ENCODE peak calls at places on chromosomes 2 and 18, in seven cellular contexts. One of them, this sample, is unnamed.

GRCh38 chr18:76437011-76437410 is 58.0 kb downstream of the ZNF516 start:
- DNase-seq in upper lobe of right lung: no peak
- DNase-seq in cardiac fibroblast: no peak
- DNase-seq in stomach: no peak
- DNase-seq in cardiac muscle cell: no peak
- DNase-seq in CD8-positive, alpha-beta memory T cell: no peak
- DNase-seq in brain microvascular endothelial cell: no peak
- DNase-seq in this sample: no peak

GRCh38 chr2:65800998-65801397 is 368.6 kb upstream of the SPRED2 start:
- DNase-seq in upper lobe of right lung: no peak
- DNase-seq in cardiac fibroblast: no peak
- DNase-seq in stomach: peak; percentile 59
- DNase-seq in cardiac muscle cell: no peak
- DNase-seq in CD8-positive, alpha-beta memory T cell: no peak
- DNase-seq in brain microvascular endothelial cell: peak; percentile 12
- DNase-seq in this sample: peak; percentile 45

GRCh38 chr2:105287692-105288091 is 41.8 kb downstream of the TGFBRAP1 start:
- DNase-seq in upper lobe of right lung: no peak
- DNase-seq in cardiac fibroblast: peak; percentile 58
- DNase-seq in stomach: peak; percentile 61
- DNase-seq in cardiac muscle cell: peak; percentile 64
- DNase-seq in CD8-positive, alpha-beta memory T cell: no peak
- DNase-seq in brain microvascular endothelial cell: peak; percentile 30
- DNase-seq in this sample: peak; percentile 61

GRCh38 chr2:96175951-96176350 is 30.7 kb upstream of the DUSP2 start:
- DNase-seq in upper lobe of right lung: no peak
- DNase-seq in cardiac fibroblast: peak; percentile 76
- DNase-seq in stomach: no peak
- DNase-seq in cardiac muscle cell: no peak
- DNase-seq in CD8-positive, alpha-beta memory T cell: no peak
- DNase-seq in brain microvascular endothelial cell: peak; percentile 89
- DNase-seq in this sample: peak; percentile 23

GRCh38 chr2:45578056-45578843 is 32.8 kb downstream of the SRBD1 start:
- DNase-seq in upper lobe of right lung: no peak
- DNase-seq in cardiac fibroblast: peak; percentile 80
- DNase-seq in stomach: no peak
- DNase-seq in cardiac muscle cell: peak; percentile 21
- DNase-seq in CD8-positive, alpha-beta memory T cell: peak; percentile 23
- DNase-seq in brain microvascular endothelial cell: peak; percentile 54
- DNase-seq in this sample: peak; percentile 64

GRCh38 chr2:101540518-101540917 is 65.6 kb upstream of the RFX8 start:
- DNase-seq in upper lobe of right lung: no peak
- DNase-seq in cardiac fibroblast: peak; percentile 80
- DNase-seq in stomach: no peak
- DNase-seq in cardiac muscle cell: no peak
- DNase-seq in CD8-positive, alpha-beta memory T cell: no peak
- DNase-seq in brain microvascular endothelial cell: peak; percentile 33
- DNase-seq in this sample: peak; percentile 88

GRCh38 chr2:216741223-216741593 is 45.9 kb upstream of the IGFBP5 start:
- DNase-seq in upper lobe of right lung: no peak
- DNase-seq in cardiac fibroblast: no peak
- DNase-seq in stomach: no peak
- DNase-seq in cardiac muscle cell: no peak
- DNase-seq in CD8-positive, alpha-beta memory T cell: no peak
- DNase-seq in brain microvascular endothelial cell: no peak
- DNase-seq in this sample: no peak

GRCh38 chr2:201901770-201902169 is 95.4 kb downstream of the CDK15 start:
- DNase-seq in upper lobe of right lung: no peak
- DNase-seq in cardiac fibroblast: no peak
- DNase-seq in stomach: no peak
- DNase-seq in cardiac muscle cell: no peak
- DNase-seq in CD8-positive, alpha-beta memory T cell: no peak
- DNase-seq in brain microvascular endothelial cell: no peak
- DNase-seq in this sample: no peak

GRCh38 chr18:13568443-13569392 is 157.6 kb downstream of the FAM210A start:
- DNase-seq in upper lobe of right lung: no peak
- DNase-seq in cardiac fibroblast: no peak
- DNase-seq in stomach: no peak
- DNase-seq in cardiac muscle cell: no peak
- DNase-seq in CD8-positive, alpha-beta memory T cell: no peak
- DNase-seq in brain microvascular endothelial cell: no peak
- DNase-seq in this sample: no peak

GRCh38 chr2:152499411-152499810 is 164.4 kb downstream of the FMNL2 start:
- DNase-seq in upper lobe of right lung: no peak
- DNase-seq in cardiac fibroblast: no peak
- DNase-seq in stomach: no peak
- DNase-seq in cardiac muscle cell: no peak
- DNase-seq in CD8-positive, alpha-beta memory T cell: no peak
- DNase-seq in brain microvascular endothelial cell: no peak
- DNase-seq in this sample: peak; percentile 31

GRCh38 chr2:177031435-177032222 is 181.0 kb upstream of the HNRNPA3 start:
- DNase-seq in upper lobe of right lung: no peak
- DNase-seq in cardiac fibroblast: no peak
- DNase-seq in stomach: no peak
- DNase-seq in cardiac muscle cell: no peak
- DNase-seq in CD8-positive, alpha-beta memory T cell: no peak
- DNase-seq in brain microvascular endothelial cell: no peak
- DNase-seq in this sample: no peak

GRCh38 chr18:79334496-79335233 is 61.1 kb upstream of the NFATC1 start:
- DNase-seq in upper lobe of right lung: no peak
- DNase-seq in cardiac fibroblast: no peak
- DNase-seq in stomach: no peak
- DNase-seq in cardiac muscle cell: no peak
- DNase-seq in CD8-positive, alpha-beta memory T cell: no peak
- DNase-seq in brain microvascular endothelial cell: no peak
- DNase-seq in this sample: no peak

GRCh38 chr18:68041327-68041726 is 524.8 kb upstream of the DSEL start:
- DNase-seq in upper lobe of right lung: no peak
- DNase-seq in cardiac fibroblast: no peak
- DNase-seq in stomach: no peak
- DNase-seq in cardiac muscle cell: no peak
- DNase-seq in CD8-positive, alpha-beta memory T cell: no peak
- DNase-seq in brain microvascular endothelial cell: no peak
- DNase-seq in this sample: no peak

GRCh38 chr2:62713837-62714236 is 8.3 kb downstream of the EHBP1 start:
- DNase-seq in upper lobe of right lung: no peak
- DNase-seq in cardiac fibroblast: peak; percentile 28
- DNase-seq in stomach: no peak
- DNase-seq in cardiac muscle cell: no peak
- DNase-seq in CD8-positive, alpha-beta memory T cell: no peak
- DNase-seq in brain microvascular endothelial cell: no peak
- DNase-seq in this sample: no peak

GRCh38 chr2:206084870-206085741 is 868 bp downstream of the INO80D start:
- DNase-seq in upper lobe of right lung: peak; percentile 80
- DNase-seq in cardiac fibroblast: peak; percentile 22
- DNase-seq in stomach: peak; percentile 45
- DNase-seq in cardiac muscle cell: peak; percentile 66
- DNase-seq in CD8-positive, alpha-beta memory T cell: peak; percentile 66
- DNase-seq in brain microvascular endothelial cell: no peak
- DNase-seq in this sample: peak; percentile 36

GRCh38 chr2:179377296-179377695 is 112.7 kb upstream of the SESTD1 start:
- DNase-seq in upper lobe of right lung: no peak
- DNase-seq in cardiac fibroblast: peak; percentile 43
- DNase-seq in stomach: no peak
- DNase-seq in cardiac muscle cell: no peak
- DNase-seq in CD8-positive, alpha-beta memory T cell: no peak
- DNase-seq in brain microvascular endothelial cell: peak; percentile 2
- DNase-seq in this sample: peak; percentile 30

GRCh38 chr2:157327200-157327599 is 1.6 kb upstream of the ERMN start:
- DNase-seq in upper lobe of right lung: no peak
- DNase-seq in cardiac fibroblast: peak; percentile 16
- DNase-seq in stomach: no peak
- DNase-seq in cardiac muscle cell: no peak
- DNase-seq in CD8-positive, alpha-beta memory T cell: no peak
- DNase-seq in brain microvascular endothelial cell: no peak
- DNase-seq in this sample: no peak

GRCh38 chr18:59202258-59202820 is 17.6 kb upstream of the GRP start:
- DNase-seq in upper lobe of right lung: no peak
- DNase-seq in cardiac fibroblast: no peak
- DNase-seq in stomach: no peak
- DNase-seq in cardiac muscle cell: no peak
- DNase-seq in CD8-positive, alpha-beta memory T cell: no peak
- DNase-seq in brain microvascular endothelial cell: no peak
- DNase-seq in this sample: no peak

DNA sequence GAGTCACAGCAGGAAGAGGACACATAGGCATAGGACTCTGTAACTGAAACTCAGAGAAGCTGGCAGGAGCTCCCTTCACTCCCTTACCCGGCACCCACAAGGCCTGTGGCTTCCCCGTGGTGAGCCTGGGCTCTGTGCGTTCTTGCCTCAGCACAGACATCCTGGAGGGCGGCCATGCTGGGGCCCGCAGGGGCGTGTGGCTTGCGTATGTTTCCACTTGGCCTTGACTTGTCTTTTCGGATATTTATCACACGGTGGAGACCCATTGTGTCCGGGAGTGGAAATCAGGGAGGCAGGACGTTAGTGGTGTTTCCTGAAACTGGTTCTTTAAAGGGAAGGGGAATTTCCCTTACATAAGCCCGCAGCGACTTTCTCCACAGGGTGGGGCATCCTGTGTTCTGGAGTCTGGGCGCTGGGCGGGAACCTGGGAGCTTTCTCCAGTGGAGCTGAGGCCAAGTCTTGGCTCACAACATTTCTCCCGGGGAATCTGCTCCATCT is 49.9 kb upstream of the EML6 start:
- DNase-seq in upper lobe of right lung: peak; percentile 87
- DNase-seq in cardiac fibroblast: peak; percentile 91
- DNase-seq in stomach: peak; percentile 84
- DNase-seq in cardiac muscle cell: no peak
- DNase-seq in CD8-positive, alpha-beta memory T cell: no peak
- DNase-seq in brain microvascular endothelial cell: no peak
- DNase-seq in this sample: peak; percentile 76
- H3K4me3 ChIP-seq in upper lobe of right lung: peak overlapping the region; percentile 6
- H3K4me3 ChIP-seq in cardiac fibroblast: no peak overlapping the region
- H3K4me3 ChIP-seq in stomach: peak overlapping the region; percentile 27
- H3K4me3 ChIP-seq in cardiac muscle cell: no peak overlapping the region
- H3K4me3 ChIP-seq in CD8-positive, alpha-beta memory T cell: no peak overlapping the region
- H3K4me3 ChIP-seq in brain microvascular endothelial cell: no peak overlapping the region
- H3K4me3 ChIP-seq in this sample: no peak overlapping the region

GRCh38 chr2:153786016-153786415 is 85.7 kb upstream of the GALNT13 start:
- DNase-seq in upper lobe of right lung: no peak
- DNase-seq in cardiac fibroblast: no peak
- DNase-seq in stomach: no peak
- DNase-seq in cardiac muscle cell: no peak
- DNase-seq in CD8-positive, alpha-beta memory T cell: no peak
- DNase-seq in brain microvascular endothelial cell: no peak
- DNase-seq in this sample: no peak

DNA sequence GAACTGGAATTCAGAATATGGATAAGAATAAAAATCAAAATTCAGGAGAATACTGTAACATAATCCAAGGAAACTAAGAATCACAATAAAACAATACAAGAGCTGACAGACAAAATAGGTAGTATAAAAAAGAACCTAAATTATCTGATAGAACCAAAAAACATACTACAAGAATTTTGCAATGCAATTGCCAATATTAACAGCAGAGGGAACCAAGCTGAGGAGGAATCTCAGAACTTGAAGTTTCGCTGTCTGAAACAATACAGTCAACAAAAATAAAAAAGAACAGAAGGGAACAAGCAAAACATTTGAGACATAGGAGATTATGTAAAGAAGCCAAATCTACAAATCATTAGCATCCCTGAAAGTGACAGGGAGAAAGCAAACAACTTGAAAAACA is 84.1 kb upstream of the GALNT13 start:
- DNase-seq in upper lobe of right lung: no peak
- DNase-seq in cardiac fibroblast: no peak
- DNase-seq in stomach: no peak
- DNase-seq in cardiac muscle cell: no peak
- DNase-seq in CD8-positive, alpha-beta memory T cell: no peak
- DNase-seq in brain microvascular endothelial cell: no peak
- DNase-seq in this sample: no peak
- H3K4me3 ChIP-seq in upper lobe of right lung: no peak overlapping the region
- H3K4me3 ChIP-seq in cardiac fibroblast: no peak overlapping the region
- H3K4me3 ChIP-seq in stomach: no peak overlapping the region
- H3K4me3 ChIP-seq in cardiac muscle cell: no peak overlapping the region
- H3K4me3 ChIP-seq in CD8-positive, alpha-beta memory T cell: no peak overlapping the region
- H3K4me3 ChIP-seq in brain microvascular endothelial cell: no peak overlapping the region
- H3K4me3 ChIP-seq in this sample: no peak overlapping the region

GRCh38 chr2:28399289-28399688 is 6.6 kb downstream of the FOSL2 start:
- DNase-seq in upper lobe of right lung: no peak
- DNase-seq in cardiac fibroblast: no peak
- DNase-seq in stomach: no peak
- DNase-seq in cardiac muscle cell: no peak
- DNase-seq in CD8-positive, alpha-beta memory T cell: no peak
- DNase-seq in brain microvascular endothelial cell: no peak
- DNase-seq in this sample: no peak
- H3K4me3 ChIP-seq in upper lobe of right lung: no peak overlapping the region
- H3K4me3 ChIP-seq in cardiac fibroblast: peak overlapping the region; percentile 96
- H3K4me3 ChIP-seq in stomach: peak overlapping the region; percentile 81
- H3K4me3 ChIP-seq in cardiac muscle cell: no peak overlapping the region
- H3K4me3 ChIP-seq in CD8-positive, alpha-beta memory T cell: no peak overlapping the region
- H3K4me3 ChIP-seq in brain microvascular endothelial cell: no peak overlapping the region
- H3K4me3 ChIP-seq in this sample: peak overlapping the region; percentile 16

GRCh38 chr2:110770308-110770695 is 37.9 kb downstream of the ACOXL start:
- DNase-seq in upper lobe of right lung: no peak
- DNase-seq in cardiac fibroblast: no peak
- DNase-seq in stomach: no peak
- DNase-seq in cardiac muscle cell: no peak
- DNase-seq in CD8-positive, alpha-beta memory T cell: no peak
- DNase-seq in brain microvascular endothelial cell: no peak
- DNase-seq in this sample: no peak
- H3K4me3 ChIP-seq in upper lobe of right lung: no peak overlapping the region
- H3K4me3 ChIP-seq in cardiac fibroblast: no peak overlapping the region
- H3K4me3 ChIP-seq in stomach: no peak overlapping the region
- H3K4me3 ChIP-seq in cardiac muscle cell: no peak overlapping the region
- H3K4me3 ChIP-seq in CD8-positive, alpha-beta memory T cell: no peak overlapping the region
- H3K4me3 ChIP-seq in brain microvascular endothelial cell: no peak overlapping the region
- H3K4me3 ChIP-seq in this sample: no peak overlapping the region

GRCh38 chr18:78293516-78293915 is 686.1 kb upstream of the SALL3 start:
- DNase-seq in upper lobe of right lung: no peak
- DNase-seq in cardiac fibroblast: no peak
- DNase-seq in stomach: no peak
- DNase-seq in cardiac muscle cell: peak; percentile 7
- DNase-seq in CD8-positive, alpha-beta memory T cell: no peak
- DNase-seq in brain microvascular endothelial cell: no peak
- DNase-seq in this sample: no peak
- H3K4me3 ChIP-seq in upper lobe of right lung: peak overlapping the region; percentile 21
- H3K4me3 ChIP-seq in cardiac fibroblast: no peak overlapping the region
- H3K4me3 ChIP-seq in stomach: peak overlapping the region; percentile 11
- H3K4me3 ChIP-seq in cardiac muscle cell: no peak overlapping the region
- H3K4me3 ChIP-seq in CD8-positive, alpha-beta memory T cell: no peak overlapping the region
- H3K4me3 ChIP-seq in brain microvascular endothelial cell: no peak overlapping the region
- H3K4me3 ChIP-seq in this sample: no peak overlapping the region

GRCh38 chr18:9918016-9918680 is 4.3 kb downstream of the VAPA start:
- DNase-seq in upper lobe of right lung: no peak
- DNase-seq in cardiac fibroblast: peak; percentile 54
- DNase-seq in stomach: no peak
- DNase-seq in cardiac muscle cell: no peak
- DNase-seq in CD8-positive, alpha-beta memory T cell: no peak
- DNase-seq in brain microvascular endothelial cell: no peak
- DNase-seq in this sample: no peak
- H3K4me3 ChIP-seq in upper lobe of right lung: peak overlapping the region; percentile 7
- H3K4me3 ChIP-seq in cardiac fibroblast: no peak overlapping the region
- H3K4me3 ChIP-seq in stomach: no peak overlapping the region
- H3K4me3 ChIP-seq in cardiac muscle cell: no peak overlapping the region
- H3K4me3 ChIP-seq in CD8-positive, alpha-beta memory T cell: no peak overlapping the region
- H3K4me3 ChIP-seq in brain microvascular endothelial cell: no peak overlapping the region
- H3K4me3 ChIP-seq in this sample: no peak overlapping the region